ENCODE peak calls at places on chromosomes 11 and 22, in ten cellular contexts. One of them, this sample, is unnamed.

GRCh38 chr22:39638958-39639357 is 68.4 kb downstream of the CACNA1I start:
- DNase-seq in mucosa of descending colon: no peak
- DNase-seq in lower leg skin: no peak
- DNase-seq in Calu3: no peak
- DNase-seq in epithelial cell of esophagus: no peak
- DNase-seq in ovary: no peak
- DNase-seq in A549: no peak
- DNase-seq in psoas muscle: no peak
- DNase-seq in uterus: no peak
- DNase-seq in fibroblast of mammary gland: peak; percentile 30
- DNase-seq in this sample: no peak

GRCh38 chr11:63764712-63765631 is 3.6 kb downstream of the ZFTA start:
- DNase-seq in lower leg skin: no peak
- DNase-seq in psoas muscle: no peak
- DNase-seq in ovary: peak; percentile 79
- DNase-seq in A549: peak; percentile 33
- DNase-seq in Calu3: no peak
- DNase-seq in mucosa of descending colon: peak; percentile 70
- DNase-seq in epithelial cell of esophagus: no peak
- DNase-seq in fibroblast of mammary gland: peak; percentile 15
- DNase-seq in uterus: peak; percentile 58
- DNase-seq in this sample: no peak

GRCh38 chr11:111230122-111230465 is 15.4 kb upstream of the POU2AF2 start:
- DNase-seq in lower leg skin: no peak
- DNase-seq in epithelial cell of esophagus: no peak
- DNase-seq in Calu3: no peak
- DNase-seq in psoas muscle: no peak
- DNase-seq in fibroblast of mammary gland: no peak
- DNase-seq in ovary: no peak
- DNase-seq in mucosa of descending colon: no peak
- DNase-seq in uterus: no peak
- DNase-seq in A549: no peak
- DNase-seq in this sample: no peak

GRCh38 chr11:73971175-73971719 is 11.4 kb downstream of the UCP2 start:
- DNase-seq in lower leg skin: no peak
- DNase-seq in psoas muscle: peak; percentile 20
- DNase-seq in fibroblast of mammary gland: no peak
- DNase-seq in A549: no peak
- DNase-seq in epithelial cell of esophagus: no peak
- DNase-seq in uterus: no peak
- DNase-seq in ovary: no peak
- DNase-seq in mucosa of descending colon: peak; percentile 12
- DNase-seq in Calu3: no peak
- DNase-seq in this sample: no peak

GRCh38 chr22:39176067-39176621 is 23.7 kb upstream of the CBX7 start:
- DNase-seq in Calu3: peak; percentile 79
- DNase-seq in mucosa of descending colon: no peak
- DNase-seq in uterus: peak; percentile 78
- DNase-seq in A549: peak; percentile 57
- DNase-seq in psoas muscle: peak; percentile 83
- DNase-seq in lower leg skin: no peak
- DNase-seq in ovary: peak; percentile 89
- DNase-seq in epithelial cell of esophagus: peak; percentile 38
- DNase-seq in fibroblast of mammary gland: peak; percentile 35
- DNase-seq in this sample: peak; percentile 81

GRCh38 chr11:31262761-31263160 is 106.8 kb downstream of the DCDC1 start:
- DNase-seq in fibroblast of mammary gland: peak; percentile 6
- DNase-seq in lower leg skin: no peak
- DNase-seq in mucosa of descending colon: no peak
- DNase-seq in psoas muscle: no peak
- DNase-seq in A549: no peak
- DNase-seq in Calu3: no peak
- DNase-seq in ovary: no peak
- DNase-seq in epithelial cell of esophagus: peak; percentile 56
- DNase-seq in uterus: no peak
- DNase-seq in this sample: no peak

GRCh38 chr22:39488563-39489083 is 13.5 kb upstream of the MIEF1 start:
- DNase-seq in psoas muscle: peak; percentile 51
- DNase-seq in uterus: no peak
- DNase-seq in mucosa of descending colon: no peak
- DNase-seq in fibroblast of mammary gland: no peak
- DNase-seq in Calu3: no peak
- DNase-seq in epithelial cell of esophagus: no peak
- DNase-seq in ovary: no peak
- DNase-seq in lower leg skin: no peak
- DNase-seq in A549: no peak
- DNase-seq in this sample: no peak

GRCh38 chr22:17734197-17734596 is 40.1 kb downstream of the BID start:
- DNase-seq in lower leg skin: no peak
- DNase-seq in mucosa of descending colon: no peak
- DNase-seq in Calu3: no peak
- DNase-seq in fibroblast of mammary gland: peak; percentile 61
- DNase-seq in A549: no peak
- DNase-seq in ovary: no peak
- DNase-seq in epithelial cell of esophagus: no peak
- DNase-seq in uterus: no peak
- DNase-seq in psoas muscle: no peak
- DNase-seq in this sample: no peak

GRCh38 chr11:5624489-5625278 is at the start of gene TRIM34:
- DNase-seq in epithelial cell of esophagus: peak; percentile 78
- DNase-seq in ovary: peak; percentile 40
- DNase-seq in psoas muscle: no peak
- DNase-seq in Calu3: peak; percentile 64
- DNase-seq in A549: peak; percentile 45
- DNase-seq in fibroblast of mammary gland: peak; percentile 64
- DNase-seq in mucosa of descending colon: peak; percentile 41
- DNase-seq in lower leg skin: peak; percentile 67
- DNase-seq in uterus: peak; percentile 62
- DNase-seq in this sample: no peak

GRCh38 chr11:64226507-64227051 is 505 bp downstream of the NUDT22 start:
- DNase-seq in epithelial cell of esophagus: no peak
- DNase-seq in uterus: peak; percentile 43
- DNase-seq in ovary: no peak
- DNase-seq in Calu3: peak; percentile 44
- DNase-seq in mucosa of descending colon: peak; percentile 87
- DNase-seq in lower leg skin: no peak
- DNase-seq in fibroblast of mammary gland: no peak
- DNase-seq in psoas muscle: peak; percentile 76
- DNase-seq in A549: no peak
- DNase-seq in this sample: no peak

GRCh38 chr11:104918113-104918824 is 20.0 kb upstream of the CASP12 start:
- DNase-seq in epithelial cell of esophagus: peak; percentile 25
- DNase-seq in psoas muscle: no peak
- DNase-seq in lower leg skin: no peak
- DNase-seq in mucosa of descending colon: no peak
- DNase-seq in Calu3: no peak
- DNase-seq in A549: no peak
- DNase-seq in ovary: no peak
- DNase-seq in fibroblast of mammary gland: peak; percentile 78
- DNase-seq in uterus: no peak
- DNase-seq in this sample: no peak

GRCh38 chr11:111253630-111254029 is 8.1 kb downstream of the POU2AF2 start:
- DNase-seq in A549: no peak
- DNase-seq in uterus: no peak
- DNase-seq in lower leg skin: no peak
- DNase-seq in ovary: no peak
- DNase-seq in mucosa of descending colon: no peak
- DNase-seq in fibroblast of mammary gland: no peak
- DNase-seq in Calu3: no peak
- DNase-seq in psoas muscle: no peak
- DNase-seq in epithelial cell of esophagus: no peak
- DNase-seq in this sample: no peak

GRCh38 chr11:109130910-109131309 is 291.1 kb upstream of the C11orf87 start:
- DNase-seq in Calu3: no peak
- DNase-seq in mucosa of descending colon: no peak
- DNase-seq in A549: no peak
- DNase-seq in lower leg skin: no peak
- DNase-seq in psoas muscle: no peak
- DNase-seq in ovary: no peak
- DNase-seq in fibroblast of mammary gland: no peak
- DNase-seq in epithelial cell of esophagus: no peak
- DNase-seq in uterus: no peak
- DNase-seq in this sample: no peak

GRCh38 chr11:64911689-64912088 is 5.3 kb downstream of the ATG2A start:
- DNase-seq in epithelial cell of esophagus: no peak
- DNase-seq in ovary: no peak
- DNase-seq in Calu3: no peak
- DNase-seq in fibroblast of mammary gland: no peak
- DNase-seq in mucosa of descending colon: no peak
- DNase-seq in uterus: no peak
- DNase-seq in A549: no peak
- DNase-seq in lower leg skin: no peak
- DNase-seq in psoas muscle: no peak
- DNase-seq in this sample: no peak

GRCh38 chr22:46002757-46003270 is 25.9 kb upstream of the WNT7B start:
- DNase-seq in lower leg skin: no peak
- DNase-seq in epithelial cell of esophagus: no peak
- DNase-seq in A549: no peak
- DNase-seq in psoas muscle: peak; percentile 66
- DNase-seq in Calu3: no peak
- DNase-seq in fibroblast of mammary gland: peak; percentile 62
- DNase-seq in mucosa of descending colon: no peak
- DNase-seq in uterus: no peak
- DNase-seq in ovary: peak; percentile 38
- DNase-seq in this sample: no peak

GRCh38 chr22:26023104-26023775 is 146.0 kb upstream of the SEZ6L start:
- DNase-seq in epithelial cell of esophagus: no peak
- DNase-seq in Calu3: no peak
- DNase-seq in fibroblast of mammary gland: no peak
- DNase-seq in ovary: no peak
- DNase-seq in psoas muscle: no peak
- DNase-seq in mucosa of descending colon: no peak
- DNase-seq in lower leg skin: no peak
- DNase-seq in A549: no peak
- DNase-seq in uterus: no peak
- DNase-seq in this sample: no peak
- TF ChIP-seq CTCF in epithelial cell of esophagus: no peak
- TF ChIP-seq CTCF in Calu3: no peak
- TF ChIP-seq CTCF in fibroblast of mammary gland: no peak
- TF ChIP-seq CTCF in ovary: no peak
- TF ChIP-seq CTCF in psoas muscle: no peak
- TF ChIP-seq CTCF in mucosa of descending colon: no peak
- TF ChIP-seq CTCF in lower leg skin: no peak
- TF ChIP-seq CTCF in A549: no peak
- TF ChIP-seq CTCF in uterus: no peak
- TF ChIP-seq CTCF in this sample: no peak

DNA sequence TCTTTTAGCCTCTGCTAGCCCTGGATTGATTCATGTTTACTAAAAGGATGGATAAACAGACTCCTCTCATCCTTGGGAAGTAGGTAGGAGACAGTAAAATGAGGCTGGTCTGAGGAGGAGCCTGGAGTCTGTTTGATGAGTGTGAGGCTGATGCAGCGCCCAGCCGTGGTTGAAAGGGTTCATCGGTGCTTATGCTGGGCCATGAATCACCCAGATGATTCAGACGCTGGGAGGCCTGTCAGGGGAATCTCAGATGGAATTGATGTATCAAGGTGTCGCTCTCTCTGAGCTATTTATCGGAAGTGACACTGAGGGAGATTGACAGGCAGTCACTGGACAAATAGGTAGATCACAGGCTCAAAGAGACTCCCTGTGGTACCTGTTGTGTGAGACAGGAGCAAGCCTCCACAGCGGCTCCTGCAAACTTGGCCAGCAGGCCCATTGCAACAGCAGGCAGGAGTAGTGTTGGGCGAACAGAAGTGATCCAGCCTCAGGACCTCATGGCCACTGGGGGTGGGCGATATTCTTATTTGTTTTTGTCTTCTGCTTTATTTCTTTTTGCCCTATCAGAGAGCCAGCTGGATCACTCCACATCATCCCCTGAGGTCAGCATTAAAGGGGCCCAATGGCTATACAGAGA is 109.9 kb upstream of the CADM1 start:
- DNase-seq in psoas muscle: no peak
- DNase-seq in fibroblast of mammary gland: peak; percentile 6
- DNase-seq in A549: peak; percentile 42
- DNase-seq in Calu3: no peak
- DNase-seq in ovary: no peak
- DNase-seq in lower leg skin: no peak
- DNase-seq in mucosa of descending colon: no peak
- DNase-seq in uterus: no peak
- DNase-seq in epithelial cell of esophagus: peak; percentile 19
- DNase-seq in this sample: no peak
- TF ChIP-seq CTCF in psoas muscle: no peak
- TF ChIP-seq CTCF in fibroblast of mammary gland: no peak
- TF ChIP-seq CTCF in A549: no peak
- TF ChIP-seq CTCF in Calu3: no peak
- TF ChIP-seq CTCF in ovary: no peak
- TF ChIP-seq CTCF in lower leg skin: no peak
- TF ChIP-seq CTCF in mucosa of descending colon: no peak
- TF ChIP-seq CTCF in uterus: no peak
- TF ChIP-seq CTCF in epithelial cell of esophagus: no peak
- TF ChIP-seq CTCF in this sample: no peak

DNA sequence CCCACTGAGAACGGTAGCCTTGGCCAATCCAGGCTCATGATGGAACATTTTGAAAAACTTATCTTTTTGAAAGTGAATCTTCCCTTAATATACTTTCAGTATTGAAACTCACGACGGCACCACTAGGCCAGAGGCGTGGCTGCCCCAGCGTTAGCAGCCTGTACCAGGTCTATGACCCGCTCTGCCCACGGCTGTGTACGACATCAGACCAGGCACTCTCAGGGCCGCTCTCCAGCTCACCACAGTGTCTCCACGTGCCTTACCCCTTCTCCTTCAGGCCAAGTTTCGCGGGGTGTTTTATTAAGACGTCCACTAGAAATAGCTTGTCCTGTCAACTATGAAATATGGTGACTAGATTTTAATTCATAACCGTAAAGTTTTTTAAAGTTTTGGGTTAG is 31.2 kb downstream of the ALG12 start:
- DNase-seq in fibroblast of mammary gland: no peak
- DNase-seq in uterus: no peak
- DNase-seq in mucosa of descending colon: no peak
- DNase-seq in ovary: no peak
- DNase-seq in epithelial cell of esophagus: no peak
- DNase-seq in Calu3: no peak
- DNase-seq in psoas muscle: no peak
- DNase-seq in lower leg skin: no peak
- DNase-seq in A549: no peak
- DNase-seq in this sample: no peak
- TF ChIP-seq CTCF in fibroblast of mammary gland: no peak
- TF ChIP-seq CTCF in uterus: no peak
- TF ChIP-seq CTCF in mucosa of descending colon: no peak
- TF ChIP-seq CTCF in ovary: no peak
- TF ChIP-seq CTCF in epithelial cell of esophagus: no peak
- TF ChIP-seq CTCF in Calu3: no peak
- TF ChIP-seq CTCF in psoas muscle: no peak
- TF ChIP-seq CTCF in lower leg skin: no peak
- TF ChIP-seq CTCF in A549: no peak
- TF ChIP-seq CTCF in this sample: no peak

DNA sequence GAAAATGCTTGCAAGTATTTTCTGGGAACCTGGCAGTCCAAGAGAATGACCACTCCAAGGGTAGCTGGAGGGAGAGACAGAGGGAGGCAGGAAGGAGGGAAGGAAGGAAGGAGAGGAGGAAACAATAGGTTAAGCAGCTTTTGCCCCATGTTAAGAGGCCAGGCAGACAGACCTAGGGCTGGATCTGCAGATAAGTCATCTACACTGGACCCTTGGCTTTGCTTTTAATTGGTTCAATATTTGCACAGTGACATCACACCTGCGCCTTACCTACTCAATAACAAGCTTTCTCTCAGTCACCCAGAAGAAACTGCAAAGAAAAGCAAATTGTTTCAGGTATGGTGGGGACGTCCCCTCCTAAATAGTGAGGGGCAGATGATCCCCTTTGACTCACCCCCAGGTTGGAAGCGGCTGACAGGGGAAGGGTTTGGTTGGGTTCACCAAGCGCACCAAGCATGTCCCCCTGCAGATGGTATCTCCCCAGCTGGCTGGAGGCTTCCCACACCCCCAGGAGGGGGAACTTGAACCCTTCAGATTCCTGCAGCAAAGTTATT is 24.3 kb downstream of the MYH9 start:
- DNase-seq in mucosa of descending colon: no peak
- DNase-seq in lower leg skin: no peak
- DNase-seq in A549: no peak
- DNase-seq in Calu3: no peak
- DNase-seq in fibroblast of mammary gland: no peak
- DNase-seq in uterus: no peak
- DNase-seq in epithelial cell of esophagus: no peak
- DNase-seq in psoas muscle: no peak
- DNase-seq in ovary: no peak
- DNase-seq in this sample: no peak
- TF ChIP-seq CTCF in mucosa of descending colon: no peak
- TF ChIP-seq CTCF in lower leg skin: no peak
- TF ChIP-seq CTCF in A549: no peak
- TF ChIP-seq CTCF in Calu3: no peak
- TF ChIP-seq CTCF in fibroblast of mammary gland: no peak
- TF ChIP-seq CTCF in uterus: no peak
- TF ChIP-seq CTCF in epithelial cell of esophagus: no peak
- TF ChIP-seq CTCF in psoas muscle: no peak
- TF ChIP-seq CTCF in ovary: no peak
- TF ChIP-seq CTCF in this sample: no peak